ENCODE peak calls at places on chromosomes 1 and 21, in eight cellular contexts. One of them, this sample, is unnamed.
A peak's percentile ranks its signal among the peaks of the same experiment; 100 is the strongest.

GRCh38 chr1:248618878-248619277 is 16.0 kb downstream of the OR2T11 start:
- DNase-seq in NCI-H1694: peak; percentile 41
- DNase-seq in endothelial cell: no peak
- DNase-seq in lung: peak; percentile 57
- DNase-seq in stimulated activated CD8-positive, alpha-beta memory T cell treated with anti-CD3 and anti-CD28 coated beads, Interleukin-4, amount 100 ng/mL, for 1 hour: no peak
- DNase-seq in epithelial cell of esophagus: peak; percentile 32
- DNase-seq in GM19239: no peak
- DNase-seq in NCI-H1436: peak; percentile 66
- DNase-seq in this sample: peak; percentile 75

GRCh38 chr1:92944901-92945747 is 16.1 kb downstream of the DIPK1A start:
- DNase-seq in GM19239: no peak
- DNase-seq in endothelial cell: peak; percentile 18
- DNase-seq in epithelial cell of esophagus: no peak
- DNase-seq in NCI-H1436: no peak
- DNase-seq in NCI-H1694: no peak
- DNase-seq in lung: no peak
- DNase-seq in stimulated activated CD8-positive, alpha-beta memory T cell treated with anti-CD3 and anti-CD28 coated beads, Interleukin-4, amount 100 ng/mL, for 1 hour: no peak
- DNase-seq in this sample: no peak

GRCh38 chr1:53069663-53070327 is 7.8 kb downstream of the PODN start:
- DNase-seq in stimulated activated CD8-positive, alpha-beta memory T cell treated with anti-CD3 and anti-CD28 coated beads, Interleukin-4, amount 100 ng/mL, for 1 hour: no peak
- DNase-seq in NCI-H1694: no peak
- DNase-seq in endothelial cell: peak; percentile 3
- DNase-seq in GM19239: no peak
- DNase-seq in lung: no peak
- DNase-seq in NCI-H1436: no peak
- DNase-seq in epithelial cell of esophagus: no peak
- DNase-seq in this sample: no peak

GRCh38 chr21:45444385-45444784 is 39.4 kb downstream of the COL18A1 start:
- DNase-seq in epithelial cell of esophagus: no peak
- DNase-seq in stimulated activated CD8-positive, alpha-beta memory T cell treated with anti-CD3 and anti-CD28 coated beads, Interleukin-4, amount 100 ng/mL, for 1 hour: no peak
- DNase-seq in NCI-H1694: no peak
- DNase-seq in endothelial cell: no peak
- DNase-seq in lung: no peak
- DNase-seq in GM19239: no peak
- DNase-seq in NCI-H1436: no peak
- DNase-seq in this sample: no peak

GRCh38 chr1:170929412-170929834 is 5.9 kb upstream of the MROH9 start:
- DNase-seq in NCI-H1694: no peak
- DNase-seq in epithelial cell of esophagus: peak; percentile 35
- DNase-seq in NCI-H1436: no peak
- DNase-seq in stimulated activated CD8-positive, alpha-beta memory T cell treated with anti-CD3 and anti-CD28 coated beads, Interleukin-4, amount 100 ng/mL, for 1 hour: no peak
- DNase-seq in lung: no peak
- DNase-seq in endothelial cell: no peak
- DNase-seq in GM19239: no peak
- DNase-seq in this sample: no peak

GRCh38 chr1:196002906-196003305 is 605.3 kb downstream of the KCNT2 start:
- DNase-seq in GM19239: no peak
- DNase-seq in NCI-H1436: no peak
- DNase-seq in epithelial cell of esophagus: peak; percentile 97
- DNase-seq in lung: no peak
- DNase-seq in NCI-H1694: no peak
- DNase-seq in endothelial cell: no peak
- DNase-seq in stimulated activated CD8-positive, alpha-beta memory T cell treated with anti-CD3 and anti-CD28 coated beads, Interleukin-4, amount 100 ng/mL, for 1 hour: no peak
- DNase-seq in this sample: no peak

GRCh38 chr1:65527211-65527610 is 106.7 kb downstream of the LEPR start:
- DNase-seq in NCI-H1694: peak; percentile 7
- DNase-seq in endothelial cell: no peak
- DNase-seq in GM19239: no peak
- DNase-seq in epithelial cell of esophagus: no peak
- DNase-seq in lung: no peak
- DNase-seq in NCI-H1436: no peak
- DNase-seq in stimulated activated CD8-positive, alpha-beta memory T cell treated with anti-CD3 and anti-CD28 coated beads, Interleukin-4, amount 100 ng/mL, for 1 hour: no peak
- DNase-seq in this sample: no peak

GRCh38 chr1:94820918-94821317 is 761 bp downstream of the SLC44A3 start:
- DNase-seq in epithelial cell of esophagus: peak; percentile 33
- DNase-seq in NCI-H1436: no peak
- DNase-seq in endothelial cell: no peak
- DNase-seq in NCI-H1694: no peak
- DNase-seq in stimulated activated CD8-positive, alpha-beta memory T cell treated with anti-CD3 and anti-CD28 coated beads, Interleukin-4, amount 100 ng/mL, for 1 hour: no peak
- DNase-seq in lung: no peak
- DNase-seq in GM19239: no peak
- DNase-seq in this sample: no peak

GRCh38 chr1:199512037-199512710 is 515.3 kb upstream of the NR5A2 start:
- DNase-seq in NCI-H1436: no peak
- DNase-seq in stimulated activated CD8-positive, alpha-beta memory T cell treated with anti-CD3 and anti-CD28 coated beads, Interleukin-4, amount 100 ng/mL, for 1 hour: no peak
- DNase-seq in endothelial cell: no peak
- DNase-seq in NCI-H1694: no peak
- DNase-seq in GM19239: no peak
- DNase-seq in lung: no peak
- DNase-seq in epithelial cell of esophagus: no peak
- DNase-seq in this sample: no peak